ENCODE peak calls at places on chromosomes 6 and 20, in six cellular contexts. W is astrocyte of the hippocampus, V is non-pigmented ciliary epithelial cell, P is H4, S is NCI-H82, F is uterus. R is an unnamed sample.

GRCh38 chr20:46137816-46138215 is 19.7 kb downstream of the CD40 start:
- DNase-seq in V (no peak), F (no peak), P (no peak), W (no peak), S (no peak), R (no peak)

GRCh38 chr6:165486183-165487137 is 176.6 kb downstream of the PDE10A start:
- DNase-seq in P (no peak), S (no peak), W (peak; percentile 6), F (no peak), V (no peak), R (no peak)

GRCh38 chr20:4555188-4555893 is 166.4 kb upstream of the PRND start:
- DNase-seq in V (peak; percentile 67), S (no peak), W (peak; percentile 26), P (peak; percentile 44), F (no peak), R (no peak)

GRCh38 chr6:66866801-66867200 is 1159.8 kb upstream of the EYS start:
- DNase-seq in W (no peak), F (no peak), S (no peak), P (no peak), V (no peak), R (no peak)

GRCh38 chr6:163513570-163514166 is 99.2 kb downstream of the QKI start:
- DNase-seq in W (no peak), S (peak; percentile 31), F (no peak), P (no peak), V (no peak), R (no peak)

GRCh38 chr6:32692019-32692418 is 25.6 kb upstream of the HLA-DQB1 start:
- DNase-seq in P (peak; percentile 30), S (peak; percentile 63), F (peak; percentile 17), V (no peak), W (peak; percentile 13), R (no peak)

GRCh38 chr6:110337481-110337880 is 20.7 kb downstream of the METTL24 start:
- DNase-seq in F (no peak), W (no peak), P (no peak), V (no peak), S (no peak), R (no peak)

GRCh38 chr6:12296255-12296573 is 6.1 kb downstream of the EDN1 start:
- DNase-seq in P (peak; percentile 36), S (no peak), V (no peak), W (peak; percentile 90), F (no peak), R (no peak)

GRCh38 chr20:47963022-47963421 is 177.7 kb upstream of the SULF2 start:
- DNase-seq in F (no peak), V (no peak), P (no peak), S (no peak), W (no peak), R (no peak)

GRCh38 chr20:51017313-51017712 is 5.6 kb downstream of the KCNG1 start:
- DNase-seq in S (no peak), V (no peak), F (no peak), P (no peak), W (no peak), R (no peak)

GRCh38 chr6:101758338-101758737 is 364.8 kb downstream of the GRIK2 start:
- DNase-seq in P (no peak), W (no peak), V (no peak), F (no peak), S (no peak), R (no peak)

GRCh38 chr6:30781697-30782424 is 37.5 kb upstream of the IER3 start:
- DNase-seq in S (peak; percentile 88), W (peak; percentile 99), V (peak; percentile 95), F (peak; percentile 99), P (peak; percentile 98), R (peak; percentile 96)

GRCh38 chr6:168525114-168525513 is 84.1 kb downstream of the SMOC2 start:
- DNase-seq in S (no peak), W (no peak), P (no peak), F (no peak), V (no peak), R (no peak)

GRCh38 chr6:143038845-143039244 is 21.8 kb upstream of the AIG1 start:
- DNase-seq in S (no peak), V (no peak), W (no peak), P (no peak), F (no peak), R (no peak)

GRCh38 chr20:34526466-34526865 is 10.2 kb downstream of the DYNLRB1 start:
- DNase-seq in F (no peak), P (no peak), V (no peak), S (no peak), W (no peak), R (no peak)

GRCh38 chr6:111624391-111625098 is 18.9 kb upstream of the TRAF3IP2 start:
- DNase-seq in V (no peak), P (no peak), S (no peak), F (no peak), W (no peak), R (no peak)

GRCh38 chr20:63151554-63152321 is 64.2 kb downstream of the YTHDF1 start:
- DNase-seq in V (no peak), F (no peak), P (no peak), W (no peak), S (no peak), R (no peak)

GRCh38 chr20:63090682-63091571 is 84.2 kb upstream of the BHLHE23 start:
- DNase-seq in V (no peak), W (no peak), S (no peak), P (no peak), F (peak; percentile 7), R (peak; percentile 10)

GRCh38 chr6:7214400-7214940 is 98.5 kb downstream of the SSR1 start:
- DNase-seq in S (no peak), W (no peak), F (no peak), P (no peak), V (no peak), R (no peak)

GRCh38 chr6:93859964-93860363 is 440.6 kb upstream of the EPHA7 start:
- DNase-seq in S (no peak), W (no peak), F (no peak), V (no peak), P (no peak), R (no peak)

GRCh38 chr20:46552460-46553420 is 2.3 kb upstream of the OCSTAMP start:
- DNase-seq in W (no peak), F (no peak), V (no peak), S (no peak), P (no peak), R (no peak)

GRCh38 chr6:72132425-72132824 is 246.1 kb downstream of the RIMS1 start:
- DNase-seq in F (no peak), W (no peak), V (no peak), P (no peak), S (no peak), R (no peak)

GRCh38 chr6:42304313-42304712 is 86.7 kb upstream of the MRPS10 start:
- DNase-seq in S (peak; percentile 98), P (no peak), V (no peak), F (no peak), W (no peak), R (no peak)

GRCh38 chr6:47681201-47681990 is 17.0 kb upstream of the ADGRF4 start:
- DNase-seq in W (no peak), P (no peak), S (no peak), F (no peak), V (no peak), R (no peak)

GRCh38 chr6:142872376-142872775 is 72.6 kb downstream of the HIVEP2 start:
- DNase-seq in V (no peak), F (no peak), W (peak; percentile 26), S (no peak), P (no peak), R (no peak)

GRCh38 chr6:27757307-27757706 is 154.9 kb downstream of the OR2B2 start:
- DNase-seq in S (no peak), F (peak; percentile 21), P (no peak), W (no peak), V (no peak), R (no peak)

GRCh38 chr6:17589402-17590116 is 10.5 kb upstream of the FAM8A1 start:
- DNase-seq in W (peak; percentile 88), P (peak; percentile 84), S (peak; percentile 16), F (no peak), V (peak; percentile 86), R (no peak)

GRCh38 chr6:8530775-8531435 is 95.6 kb upstream of the SLC35B3 start:
- DNase-seq in W (no peak), V (no peak), S (peak; percentile 26), P (no peak), F (no peak), R (no peak)